ENCODE peak calls at places on chromosomes 3 and 15, in seven cellular contexts. Z is coronary artery, G is adrenal gland, L is BE2C, S is AG09309, X is AG09319, B is right atrium auricular region. F is an unnamed sample.

GRCh38 chr15:38899300-38899699 is 334.7 kb upstream of the RASGRP1 start:
- DNase-seq in Z (no peak), G (no peak), L (no peak), S (no peak), X (no peak), B (no peak), F (no peak)

GRCh38 chr3:11513817-11514135 is 129.9 kb downstream of the VGLL4 start:
- DNase-seq in Z (no peak), G (peak), L (no peak), S (no peak), X (no peak), B (no peak), F (no peak)

GRCh38 chr15:82909080-82909815 is 43.3 kb downstream of the HOMER2 start:
- DNase-seq in Z (no peak), G (no peak), L (no peak), S (no peak), X (no peak), B (no peak), F (no peak)

GRCh38 chr3:178777718-178778411 is 241.6 kb downstream of the KCNMB2 start:
- DNase-seq in Z (no peak), G (no peak), L (no peak), S (peak), X (no peak), B (no peak), F (peak)

GRCh38 chr15:77014137-77015081 is 19.5 kb downstream of the PSTPIP1 start:
- DNase-seq in Z (no peak), G (no peak), L (peak), S (no peak), X (no peak), B (no peak), F (peak)

GRCh38 chr3:46619845-46620778 is 7.8 kb downstream of the FAM240A start:
- DNase-seq in Z (no peak), G (no peak), L (peak), S (no peak), X (no peak), B (peak), F (no peak)

GRCh38 chr3:65712156-65712555 is 326.6 kb downstream of the MAGI1 start:
- DNase-seq in Z (no peak), G (no peak), L (no peak), S (no peak), X (no peak), B (no peak), F (no peak)

GRCh38 chr3:158152186-158152585 is 42.3 kb downstream of the RSRC1 start:
- DNase-seq in Z (no peak), G (no peak), L (no peak), S (no peak), X (no peak), B (no peak), F (peak)

GRCh38 chr15:67025719-67026118 is 39.7 kb upstream of the SMAD3 start:
- DNase-seq in Z (no peak), G (peak), L (peak), S (peak), X (no peak), B (no peak), F (no peak)

GRCh38 chr3:34364345-34364744 is 565.9 kb downstream of the PDCD6IP start:
- DNase-seq in Z (no peak), G (no peak), L (no peak), S (no peak), X (no peak), B (no peak), F (no peak)

GRCh38 chr15:72117698-72118399 is at the start of gene MYO9A:
- DNase-seq in Z (peak), G (peak), L (peak), S (peak), X (peak), B (peak), F (peak)
- TF ChIP-seq CTCF in Z (no peak), G (no peak), L (no peak), S (no peak), X (no peak), B (peak), F (no peak)

DNA sequence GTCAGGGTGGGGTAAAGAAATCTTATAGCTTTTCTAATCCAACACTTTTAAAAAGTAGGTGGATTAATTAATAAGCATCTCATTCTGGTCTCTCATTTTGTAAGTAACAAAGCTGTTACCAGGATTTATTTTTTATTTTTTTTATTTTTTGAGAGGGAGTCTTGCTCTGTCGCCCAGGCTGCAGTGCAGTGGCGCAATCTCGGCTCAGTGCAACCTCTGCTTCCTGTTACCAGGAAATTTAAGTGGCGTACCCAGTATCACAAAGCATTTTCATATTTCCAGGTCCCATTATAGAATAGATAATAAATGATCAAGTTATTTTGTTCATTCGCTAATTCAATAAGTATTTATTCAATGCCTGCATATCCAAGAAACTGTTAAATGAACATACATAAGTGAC is 13.2 kb downstream of the ALDH1A2 start:
- DNase-seq in Z (no peak), G (no peak), L (no peak), S (no peak), X (no peak), B (no peak), F (no peak)
- TF ChIP-seq CTCF in Z (no peak), G (no peak), L (no peak), S (no peak), X (no peak), B (no peak), F (no peak)

DNA sequence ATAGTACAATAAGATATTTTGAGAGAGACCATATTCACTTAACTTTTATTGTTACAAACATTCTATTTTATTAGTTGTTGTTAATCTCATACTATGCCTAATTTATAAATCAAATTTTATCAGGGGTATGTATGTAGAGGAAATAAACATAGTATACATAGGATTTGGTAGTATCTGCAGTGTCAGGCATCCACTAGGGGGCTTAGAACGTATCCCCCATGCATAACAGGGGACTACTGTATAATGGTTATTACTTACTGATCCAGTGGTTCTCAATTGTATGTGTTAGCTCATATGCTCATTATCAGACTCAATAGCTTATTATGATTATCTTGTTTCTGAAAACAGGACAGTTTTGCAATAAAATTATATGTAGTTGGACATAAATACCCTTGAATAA is 27.6 kb downstream of the CMC1 start:
- DNase-seq in Z (no peak), G (no peak), L (no peak), S (no peak), X (no peak), B (no peak), F (no peak)
- TF ChIP-seq CTCF in Z (no peak), G (no peak), L (peak), S (peak), X (peak), B (no peak), F (no peak)

GRCh38 chr3:57278237-57278636 is 14.2 kb downstream of the ASB14 start:
- DNase-seq in Z (no peak), G (no peak), L (no peak), S (no peak), X (no peak), B (no peak), F (no peak)

GRCh38 chr3:57275393-57275792 is 17.1 kb downstream of the ASB14 start:
- DNase-seq in Z (no peak), G (no peak), L (no peak), S (no peak), X (no peak), B (no peak), F (no peak)

GRCh38 chr3:57279685-57280084 is 12.8 kb downstream of the ASB14 start:
- DNase-seq in Z (no peak), G (no peak), L (no peak), S (no peak), X (no peak), B (no peak), F (no peak)

DNA sequence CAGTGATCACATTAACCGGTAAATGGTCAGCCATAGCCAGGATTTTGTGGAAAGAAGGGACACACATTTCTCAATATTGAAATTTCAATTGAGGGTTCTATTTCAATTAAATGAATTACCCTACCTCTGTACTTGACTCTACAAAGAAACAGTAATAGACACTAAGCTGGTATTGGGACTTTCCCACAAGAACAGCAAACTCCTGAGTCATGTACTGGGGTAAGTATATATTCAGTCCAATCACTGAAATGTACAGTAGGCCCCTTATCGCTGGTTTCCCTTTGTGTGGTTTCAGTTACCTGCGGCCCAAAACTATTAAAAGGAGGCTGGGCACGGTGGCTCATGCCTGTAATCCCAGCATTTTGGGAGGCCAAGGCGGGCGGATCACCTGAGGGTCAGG is 17.6 kb downstream of the ASB14 start:
- DNase-seq in Z (no peak), G (no peak), L (no peak), S (no peak), X (no peak), B (no peak), F (no peak)
- TF ChIP-seq CTCF in Z (no peak), G (no peak), L (no peak), S (no peak), X (no peak), B (no peak), F (no peak)

GRCh38 chr3:73056365-73057150 is 4.9 kb upstream of the EBLN2 start:
- DNase-seq in Z (no peak), G (no peak), L (no peak), S (peak), X (peak), B (no peak), F (no peak)
- TF ChIP-seq CTCF in Z (peak), G (peak), L (peak), S (peak), X (peak), B (peak), F (peak)

GRCh38 chr3:100973594-100973993 is 19.6 kb downstream of the ABI3BP start:
- DNase-seq in Z (no peak), G (no peak), L (no peak), S (no peak), X (no peak), B (no peak), F (no peak)

GRCh38 chr3:100971776-100972175 is 21.4 kb downstream of the ABI3BP start:
- DNase-seq in Z (no peak), G (no peak), L (no peak), S (no peak), X (no peak), B (no peak), F (no peak)

GRCh38 chr3:100970537-100970936 is 22.7 kb downstream of the ABI3BP start:
- DNase-seq in Z (no peak), G (no peak), L (no peak), S (no peak), X (no peak), B (no peak), F (no peak)

GRCh38 chr3:100972293-100972692 is 20.9 kb downstream of the ABI3BP start:
- DNase-seq in Z (no peak), G (no peak), L (no peak), S (no peak), X (no peak), B (no peak), F (no peak)

DNA sequence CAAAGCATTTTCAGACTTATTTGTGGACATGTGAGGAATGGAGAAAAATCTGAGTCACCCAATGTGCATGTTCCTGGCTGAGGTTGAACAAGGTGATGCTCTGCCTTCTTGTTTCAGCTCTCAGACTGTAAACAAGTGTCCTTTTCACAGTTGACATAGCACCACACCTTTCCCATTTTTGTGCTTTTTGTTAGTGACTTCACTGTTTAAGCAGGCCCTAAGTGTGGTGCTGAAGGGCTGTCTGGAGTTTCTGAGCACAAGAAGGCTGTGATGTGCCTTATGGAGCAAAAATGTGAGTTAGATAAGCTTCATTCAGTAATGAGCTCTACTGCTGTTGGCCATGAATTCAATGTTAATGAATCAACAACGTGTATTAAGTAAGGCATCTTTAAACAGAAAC is 20.4 kb downstream of the ABI3BP start:
- DNase-seq in Z (no peak), G (no peak), L (no peak), S (no peak), X (no peak), B (no peak), F (no peak)
- TF ChIP-seq CTCF in Z (no peak), G (no peak), L (no peak), S (no peak), X (no peak), B (no peak), F (no peak)

GRCh38 chr3:49158108-49158709 is 7.9 kb downstream of the CCDC71 start:
- DNase-seq in Z (no peak), G (no peak), L (peak), S (no peak), X (no peak), B (no peak), F (peak)
- TF ChIP-seq CTCF in Z (no peak), G (peak), L (peak), S (peak), X (peak), B (peak), F (peak)

GRCh38 chr15:35910227-35910626 is 364.3 kb upstream of the DPH6 start:
- DNase-seq in Z (no peak), G (no peak), L (no peak), S (no peak), X (no peak), B (no peak), F (no peak)

GRCh38 chr15:35914573-35914972 is 368.6 kb upstream of the DPH6 start:
- DNase-seq in Z (no peak), G (no peak), L (no peak), S (no peak), X (no peak), B (no peak), F (no peak)

GRCh38 chr15:35909414-35909813 is 363.4 kb upstream of the DPH6 start:
- DNase-seq in Z (no peak), G (no peak), L (no peak), S (no peak), X (no peak), B (no peak), F (no peak)

GRCh38 chr15:35911052-35911780 is 365.3 kb upstream of the DPH6 start:
- DNase-seq in Z (no peak), G (no peak), L (no peak), S (no peak), X (no peak), B (no peak), F (no peak)

GRCh38 chr15:35912196-35912595 is 366.2 kb upstream of the DPH6 start:
- DNase-seq in Z (no peak), G (no peak), L (peak), S (no peak), X (no peak), B (no peak), F (no peak)
- TF ChIP-seq CTCF in Z (no peak), G (peak), L (peak), S (peak), X (peak), B (peak), F (no peak)

GRCh38 chr3:160753953-160754352 is 2.1 kb upstream of the PPM1L start:
- DNase-seq in Z (no peak), G (no peak), L (no peak), S (no peak), X (no peak), B (no peak), F (no peak)
- TF ChIP-seq CTCF in Z (no peak), G (no peak), L (no peak), S (no peak), X (no peak), B (no peak), F (no peak)

GRCh38 chr15:32855942-32856341 is 138.1 kb downstream of the GREM1 start:
- DNase-seq in Z (no peak), G (peak), L (no peak), S (peak), X (peak), B (no peak), F (no peak)
- TF ChIP-seq CTCF in Z (no peak), G (no peak), L (no peak), S (no peak), X (no peak), B (no peak), F (no peak)